ENCODE peak calls at places on chromosomes 16 and 17, in seven cellular contexts. One of them, this sample, is unnamed.

GRCh38 chr16:14013571-14014283 is 57.4 kb upstream of the MRTFB start:
- DNase-seq in HCT116: no peak
- DNase-seq in fibroblast of lung: peak; percentile 84
- DNase-seq in cardiac muscle cell: peak; percentile 62
- DNase-seq in A549: peak; percentile 90
- DNase-seq in psoas muscle: no peak
- DNase-seq in mesenchymal stem cell: peak; percentile 88
- DNase-seq in this sample: peak; percentile 56

GRCh38 chr17:74744714-74745547 is 3.5 kb upstream of the NHERF1 start:
- DNase-seq in HCT116: peak; percentile 64
- DNase-seq in fibroblast of lung: peak; percentile 21
- DNase-seq in cardiac muscle cell: peak; percentile 70
- DNase-seq in A549: peak; percentile 70
- DNase-seq in psoas muscle: peak; percentile 84
- DNase-seq in mesenchymal stem cell: peak; percentile 68
- DNase-seq in this sample: peak; percentile 73

GRCh38 chr17:10125761-10126553 is 72.4 kb downstream of the GAS7 start:
- DNase-seq in HCT116: no peak
- DNase-seq in fibroblast of lung: no peak
- DNase-seq in cardiac muscle cell: no peak
- DNase-seq in A549: no peak
- DNase-seq in psoas muscle: no peak
- DNase-seq in mesenchymal stem cell: peak; percentile 94
- DNase-seq in this sample: no peak

GRCh38 chr16:87971933-87972332 is 20.7 kb downstream of the BANP start:
- DNase-seq in HCT116: no peak
- DNase-seq in fibroblast of lung: no peak
- DNase-seq in cardiac muscle cell: peak; percentile 12
- DNase-seq in A549: peak; percentile 13
- DNase-seq in psoas muscle: no peak
- DNase-seq in mesenchymal stem cell: no peak
- DNase-seq in this sample: no peak

GRCh38 chr17:48564200-48565023 is 13.7 kb downstream of the HOXB4 start:
- DNase-seq in HCT116: no peak
- DNase-seq in fibroblast of lung: peak; percentile 39
- DNase-seq in cardiac muscle cell: no peak
- DNase-seq in A549: no peak
- DNase-seq in psoas muscle: no peak
- DNase-seq in mesenchymal stem cell: peak; percentile 56
- DNase-seq in this sample: peak; percentile 76

GRCh38 chr16:450385-450784 is 24.9 kb downstream of the RAB11FIP3 start:
- DNase-seq in HCT116: no peak
- DNase-seq in fibroblast of lung: no peak
- DNase-seq in cardiac muscle cell: no peak
- DNase-seq in A549: no peak
- DNase-seq in psoas muscle: no peak
- DNase-seq in mesenchymal stem cell: no peak
- DNase-seq in this sample: no peak

GRCh38 chr17:7019839-7020519 is 2.9 kb upstream of the BCL6B start:
- DNase-seq in HCT116: no peak
- DNase-seq in fibroblast of lung: peak; percentile 50
- DNase-seq in cardiac muscle cell: peak; percentile 76
- DNase-seq in A549: peak; percentile 77
- DNase-seq in psoas muscle: peak; percentile 58
- DNase-seq in mesenchymal stem cell: peak; percentile 54
- DNase-seq in this sample: peak; percentile 66

GRCh38 chr17:35747540-35748017 is 5.5 kb downstream of the GAS2L2 start:
- DNase-seq in HCT116: peak; percentile 64
- DNase-seq in fibroblast of lung: peak; percentile 59
- DNase-seq in cardiac muscle cell: peak; percentile 88
- DNase-seq in A549: peak; percentile 86
- DNase-seq in psoas muscle: peak; percentile 67
- DNase-seq in mesenchymal stem cell: peak; percentile 76
- DNase-seq in this sample: peak; percentile 67

GRCh38 chr17:79991924-79992656 is 43.6 kb downstream of the TBC1D16 start:
- DNase-seq in HCT116: no peak
- DNase-seq in fibroblast of lung: no peak
- DNase-seq in cardiac muscle cell: no peak
- DNase-seq in A549: peak; percentile 42
- DNase-seq in psoas muscle: no peak
- DNase-seq in mesenchymal stem cell: peak; percentile 46
- DNase-seq in this sample: no peak

GRCh38 chr16:82776466-82777146 is 149.8 kb downstream of the CDH13 start:
- DNase-seq in HCT116: no peak
- DNase-seq in fibroblast of lung: no peak
- DNase-seq in cardiac muscle cell: no peak
- DNase-seq in A549: no peak
- DNase-seq in psoas muscle: no peak
- DNase-seq in mesenchymal stem cell: peak; percentile 15
- DNase-seq in this sample: no peak

GRCh38 chr17:39484178-39484577 is 22.9 kb downstream of the CDK12 start:
- DNase-seq in HCT116: no peak
- DNase-seq in fibroblast of lung: no peak
- DNase-seq in cardiac muscle cell: no peak
- DNase-seq in A549: no peak
- DNase-seq in psoas muscle: no peak
- DNase-seq in mesenchymal stem cell: no peak
- DNase-seq in this sample: no peak

GRCh38 chr17:30210366-30210765 is 25.1 kb downstream of the SLC6A4 start:
- DNase-seq in HCT116: no peak
- DNase-seq in fibroblast of lung: no peak
- DNase-seq in cardiac muscle cell: no peak
- DNase-seq in A549: no peak
- DNase-seq in psoas muscle: no peak
- DNase-seq in mesenchymal stem cell: no peak
- DNase-seq in this sample: no peak

GRCh38 chr16:69567031-69567680 is 1.4 kb downstream of the NFAT5 start:
- DNase-seq in HCT116: no peak
- DNase-seq in fibroblast of lung: peak; percentile 31
- DNase-seq in cardiac muscle cell: peak; percentile 66
- DNase-seq in A549: no peak
- DNase-seq in psoas muscle: no peak
- DNase-seq in mesenchymal stem cell: no peak
- DNase-seq in this sample: peak; percentile 67

GRCh38 chr16:72099377-72099818 is 5.8 kb downstream of the DHX38 start:
- DNase-seq in HCT116: peak; percentile 40
- DNase-seq in fibroblast of lung: peak; percentile 28
- DNase-seq in cardiac muscle cell: peak; percentile 70
- DNase-seq in A549: peak; percentile 76
- DNase-seq in psoas muscle: no peak
- DNase-seq in mesenchymal stem cell: peak; percentile 68
- DNase-seq in this sample: peak; percentile 65

GRCh38 chr17:82269882-82270500 is 3.5 kb downstream of the CSNK1D start:
- DNase-seq in HCT116: no peak
- DNase-seq in fibroblast of lung: no peak
- DNase-seq in cardiac muscle cell: no peak
- DNase-seq in A549: no peak
- DNase-seq in psoas muscle: no peak
- DNase-seq in mesenchymal stem cell: no peak
- DNase-seq in this sample: no peak

GRCh38 chr16:3256876-3257465 is 538 bp upstream of the MEFV start:
- DNase-seq in HCT116: no peak
- DNase-seq in fibroblast of lung: peak; percentile 63
- DNase-seq in cardiac muscle cell: no peak
- DNase-seq in A549: no peak
- DNase-seq in psoas muscle: no peak
- DNase-seq in mesenchymal stem cell: no peak
- DNase-seq in this sample: no peak

GRCh38 chr17:44919885-44920564 is 4.7 kb upstream of the GFAP start:
- DNase-seq in HCT116: peak; percentile 65
- DNase-seq in fibroblast of lung: peak; percentile 70
- DNase-seq in cardiac muscle cell: peak; percentile 85
- DNase-seq in A549: peak; percentile 89
- DNase-seq in psoas muscle: peak; percentile 79
- DNase-seq in mesenchymal stem cell: peak; percentile 83
- DNase-seq in this sample: peak; percentile 66

GRCh38 chr16:89555780-89556179 is 4.7 kb upstream of the RPL13 start:
- DNase-seq in HCT116: no peak
- DNase-seq in fibroblast of lung: no peak
- DNase-seq in cardiac muscle cell: no peak
- DNase-seq in A549: no peak
- DNase-seq in psoas muscle: no peak
- DNase-seq in mesenchymal stem cell: no peak
- DNase-seq in this sample: no peak

GRCh38 chr16:203246-203645 is 23.0 kb downstream of the HBQ1 start:
- DNase-seq in HCT116: no peak
- DNase-seq in fibroblast of lung: no peak
- DNase-seq in cardiac muscle cell: no peak
- DNase-seq in A549: no peak
- DNase-seq in psoas muscle: no peak
- DNase-seq in mesenchymal stem cell: no peak
- DNase-seq in this sample: no peak

DNA sequence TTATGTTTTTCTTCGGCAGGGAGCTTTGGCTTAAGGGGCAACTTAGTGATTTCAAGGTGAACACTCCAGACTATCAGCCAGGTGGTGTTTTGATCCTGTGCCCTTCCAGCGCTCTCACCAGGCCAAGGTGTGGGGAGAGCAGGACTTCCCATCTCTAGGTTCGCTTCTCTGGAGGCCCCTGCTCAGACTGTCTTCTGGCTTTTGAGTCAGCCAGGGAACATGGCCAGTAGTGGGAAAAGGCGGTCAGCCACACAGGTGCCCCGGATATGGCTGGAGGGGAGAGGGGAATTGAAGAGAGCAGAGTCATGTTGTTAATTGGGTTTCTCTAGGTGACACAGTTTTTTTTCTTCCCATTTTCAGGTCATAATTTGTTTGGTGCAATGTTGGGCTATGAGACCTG is 1.5 kb downstream of the MINK1 start:
- DNase-seq in HCT116: no peak
- DNase-seq in fibroblast of lung: no peak
- DNase-seq in cardiac muscle cell: no peak
- DNase-seq in A549: no peak
- DNase-seq in psoas muscle: no peak
- DNase-seq in mesenchymal stem cell: no peak
- DNase-seq in this sample: no peak
- H3K4me1 ChIP-seq in HCT116: peaks cover 16% of the 10 kb centered on the region
- H3K4me1 ChIP-seq in fibroblast of lung: peaks cover 5% of the 10 kb centered on the region
- H3K4me1 ChIP-seq in cardiac muscle cell: peaks cover 20% of the 10 kb centered on the region
- H3K4me1 ChIP-seq in A549: peaks cover 27% of the 10 kb centered on the region
- H3K4me1 ChIP-seq in psoas muscle: peaks cover 30% of the 10 kb centered on the region
- H3K4me1 ChIP-seq in mesenchymal stem cell: peaks cover 12% of the 10 kb centered on the region
- H3K4me1 ChIP-seq in this sample: peaks cover 3% of the 10 kb centered on the region

GRCh38 chr17:77442976-77443742 is 302.4 kb downstream of the SEC14L1 start:
- DNase-seq in HCT116: no peak
- DNase-seq in fibroblast of lung: no peak
- DNase-seq in cardiac muscle cell: no peak
- DNase-seq in A549: no peak
- DNase-seq in psoas muscle: no peak
- DNase-seq in mesenchymal stem cell: no peak
- DNase-seq in this sample: no peak

GRCh38 chr17:77440571-77440981 is 299.8 kb downstream of the SEC14L1 start:
- DNase-seq in HCT116: no peak
- DNase-seq in fibroblast of lung: no peak
- DNase-seq in cardiac muscle cell: no peak
- DNase-seq in A549: no peak
- DNase-seq in psoas muscle: peak; percentile 21
- DNase-seq in mesenchymal stem cell: no peak
- DNase-seq in this sample: no peak

GRCh38 chr17:77439382-77440013 is 298.7 kb downstream of the SEC14L1 start:
- DNase-seq in HCT116: no peak
- DNase-seq in fibroblast of lung: no peak
- DNase-seq in cardiac muscle cell: no peak
- DNase-seq in A549: no peak
- DNase-seq in psoas muscle: no peak
- DNase-seq in mesenchymal stem cell: no peak
- DNase-seq in this sample: peak; percentile 78

GRCh38 chr17:77443743-77444260 is 303.0 kb downstream of the SEC14L1 start:
- DNase-seq in HCT116: no peak
- DNase-seq in fibroblast of lung: no peak
- DNase-seq in cardiac muscle cell: no peak
- DNase-seq in A549: no peak
- DNase-seq in psoas muscle: no peak
- DNase-seq in mesenchymal stem cell: no peak
- DNase-seq in this sample: no peak

GRCh38 chr17:77441130-77441920 is 300.6 kb downstream of the SEC14L1 start:
- DNase-seq in HCT116: no peak
- DNase-seq in fibroblast of lung: no peak
- DNase-seq in cardiac muscle cell: no peak
- DNase-seq in A549: no peak
- DNase-seq in psoas muscle: no peak
- DNase-seq in mesenchymal stem cell: no peak
- DNase-seq in this sample: no peak
- H3K4me1 ChIP-seq in HCT116: no peaks in the 10 kb centered on the region
- H3K4me1 ChIP-seq in fibroblast of lung: peaks cover 63% of the 10 kb centered on the region
- H3K4me1 ChIP-seq in cardiac muscle cell: peaks cover 43% of the 10 kb centered on the region
- H3K4me1 ChIP-seq in A549: peaks cover 8% of the 10 kb centered on the region
- H3K4me1 ChIP-seq in psoas muscle: peaks cover 56% of the 10 kb centered on the region
- H3K4me1 ChIP-seq in mesenchymal stem cell: peaks cover 67% of the 10 kb centered on the region
- H3K4me1 ChIP-seq in this sample: peaks cover 69% of the 10 kb centered on the region

DNA sequence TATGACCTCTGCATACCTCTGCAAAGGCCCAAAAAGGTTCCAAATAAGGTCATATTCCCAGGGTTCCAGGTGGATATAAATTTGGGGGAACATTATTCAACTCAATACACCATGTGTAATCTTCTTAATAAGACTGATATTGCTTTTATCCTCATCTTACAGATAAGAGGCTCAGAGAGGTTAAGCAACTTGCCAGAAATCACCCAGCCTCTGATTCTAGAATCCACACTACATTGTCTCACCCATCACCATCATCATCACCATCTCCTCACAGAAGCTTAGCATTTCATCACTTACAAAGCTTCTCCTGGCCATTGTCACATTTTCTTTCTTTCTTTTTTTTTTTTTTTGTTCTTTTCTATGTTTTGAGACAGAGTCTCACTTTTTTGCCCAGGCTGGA is 15.4 kb upstream of the KIFC3 start:
- DNase-seq in HCT116: no peak
- DNase-seq in fibroblast of lung: no peak
- DNase-seq in cardiac muscle cell: no peak
- DNase-seq in A549: no peak
- DNase-seq in psoas muscle: no peak
- DNase-seq in mesenchymal stem cell: no peak
- DNase-seq in this sample: no peak
- H3K4me1 ChIP-seq in HCT116: peaks cover 21% of the 10 kb centered on the region
- H3K4me1 ChIP-seq in fibroblast of lung: peaks cover 10% of the 10 kb centered on the region
- H3K4me1 ChIP-seq in cardiac muscle cell: peaks cover 17% of the 10 kb centered on the region
- H3K4me1 ChIP-seq in A549: peaks cover 73% of the 10 kb centered on the region
- H3K4me1 ChIP-seq in psoas muscle: peaks cover 18% of the 10 kb centered on the region
- H3K4me1 ChIP-seq in mesenchymal stem cell: peaks cover 29% of the 10 kb centered on the region
- H3K4me1 ChIP-seq in this sample: peaks cover 18% of the 10 kb centered on the region

GRCh38 chr17:17710355-17710727 is 29.1 kb downstream of the RAI1 start:
- DNase-seq in HCT116: no peak
- DNase-seq in fibroblast of lung: no peak
- DNase-seq in cardiac muscle cell: no peak
- DNase-seq in A549: no peak
- DNase-seq in psoas muscle: no peak
- DNase-seq in mesenchymal stem cell: no peak
- DNase-seq in this sample: no peak
- H3K4me1 ChIP-seq in HCT116: peaks cover 45% of the 10 kb centered on the region
- H3K4me1 ChIP-seq in fibroblast of lung: peaks cover 39% of the 10 kb centered on the region
- H3K4me1 ChIP-seq in cardiac muscle cell: peaks cover 16% of the 10 kb centered on the region
- H3K4me1 ChIP-seq in A549: peaks cover 77% of the 10 kb centered on the region
- H3K4me1 ChIP-seq in psoas muscle: peaks cover 15% of the 10 kb centered on the region
- H3K4me1 ChIP-seq in mesenchymal stem cell: peaks cover 73% of the 10 kb centered on the region
- H3K4me1 ChIP-seq in this sample: peaks cover 50% of the 10 kb centered on the region

GRCh38 chr16:56938664-56939513 is 6.9 kb downstream of the HERPUD1 start:
- DNase-seq in HCT116: no peak
- DNase-seq in fibroblast of lung: no peak
- DNase-seq in cardiac muscle cell: no peak
- DNase-seq in A549: no peak
- DNase-seq in psoas muscle: no peak
- DNase-seq in mesenchymal stem cell: no peak
- DNase-seq in this sample: no peak
- H3K4me1 ChIP-seq in HCT116: no peaks in the 10 kb centered on the region
- H3K4me1 ChIP-seq in fibroblast of lung: peaks cover 5% of the 10 kb centered on the region
- H3K4me1 ChIP-seq in cardiac muscle cell: peaks cover 6% of the 10 kb centered on the region
- H3K4me1 ChIP-seq in A549: peaks cover 31% of the 10 kb centered on the region
- H3K4me1 ChIP-seq in psoas muscle: peaks cover 25% of the 10 kb centered on the region
- H3K4me1 ChIP-seq in mesenchymal stem cell: peaks cover under 1% of the 10 kb centered on the region
- H3K4me1 ChIP-seq in this sample: peaks cover 23% of the 10 kb centered on the region

This sample was measured in A673.